ENCODE peak calls at places on chromosome 13, in four cellular contexts. One of them, this sample, is unnamed.

GRCh38 chr13:112877066-112877465 is 91.9 kb upstream of the MCF2L start:
- DNase-seq in activated effector memory CD4-positive, alpha-beta T cell treated with Interleukin-2 at 50 U/mL for 16 hours: no peak
- DNase-seq in bronchial epithelial cell: no peak
- DNase-seq in NCI-H226: no peak
- DNase-seq in this sample: no peak

GRCh38 chr13:74129500-74130144 is 4.6 kb downstream of the KLF12 start:
- DNase-seq in NCI-H226: no peak
- DNase-seq in bronchial epithelial cell: no peak
- DNase-seq in activated effector memory CD4-positive, alpha-beta T cell treated with Interleukin-2 at 50 U/mL for 16 hours: peak
- DNase-seq in this sample: peak

GRCh38 chr13:32737679-32738078 is 151.4 kb downstream of the PDS5B start:
- DNase-seq in activated effector memory CD4-positive, alpha-beta T cell treated with Interleukin-2 at 50 U/mL for 16 hours: no peak
- DNase-seq in NCI-H226: no peak
- DNase-seq in bronchial epithelial cell: no peak
- DNase-seq in this sample: no peak

GRCh38 chr13:33125821-33126570 is 109.8 kb downstream of the KL start:
- DNase-seq in NCI-H226: peak
- DNase-seq in activated effector memory CD4-positive, alpha-beta T cell treated with Interleukin-2 at 50 U/mL for 16 hours: no peak
- DNase-seq in bronchial epithelial cell: peak
- DNase-seq in this sample: no peak

GRCh38 chr13:109157275-109157674 is 527.9 kb downstream of the MYO16 start:
- DNase-seq in bronchial epithelial cell: peak
- DNase-seq in activated effector memory CD4-positive, alpha-beta T cell treated with Interleukin-2 at 50 U/mL for 16 hours: no peak
- DNase-seq in NCI-H226: no peak
- DNase-seq in this sample: no peak

GRCh38 chr13:102724923-102725322 is 30.1 kb upstream of the METTL21C start:
- DNase-seq in activated effector memory CD4-positive, alpha-beta T cell treated with Interleukin-2 at 50 U/mL for 16 hours: no peak
- DNase-seq in bronchial epithelial cell: peak
- DNase-seq in NCI-H226: peak
- DNase-seq in this sample: no peak

GRCh38 chr13:108176685-108177274 is 38.6 kb downstream of the LIG4 start:
- DNase-seq in activated effector memory CD4-positive, alpha-beta T cell treated with Interleukin-2 at 50 U/mL for 16 hours: peak
- DNase-seq in bronchial epithelial cell: peak
- DNase-seq in NCI-H226: no peak
- DNase-seq in this sample: no peak

GRCh38 chr13:109785141-109785891 is 1.1 kb downstream of the IRS2 start:
- DNase-seq in activated effector memory CD4-positive, alpha-beta T cell treated with Interleukin-2 at 50 U/mL for 16 hours: peak
- DNase-seq in bronchial epithelial cell: no peak
- DNase-seq in NCI-H226: peak
- DNase-seq in this sample: no peak

GRCh38 chr13:44259045-44260042 is 114.3 kb upstream of the SERP2 start:
- DNase-seq in activated effector memory CD4-positive, alpha-beta T cell treated with Interleukin-2 at 50 U/mL for 16 hours: peak
- DNase-seq in NCI-H226: peak
- DNase-seq in bronchial epithelial cell: peak
- DNase-seq in this sample: peak

GRCh38 chr13:45519473-45519872 is 54.7 kb downstream of the COG3 start:
- DNase-seq in bronchial epithelial cell: no peak
- DNase-seq in activated effector memory CD4-positive, alpha-beta T cell treated with Interleukin-2 at 50 U/mL for 16 hours: no peak
- DNase-seq in NCI-H226: no peak
- DNase-seq in this sample: no peak

GRCh38 chr13:44199627-44200207 is 173.9 kb upstream of the SERP2 start:
- DNase-seq in activated effector memory CD4-positive, alpha-beta T cell treated with Interleukin-2 at 50 U/mL for 16 hours: no peak
- DNase-seq in bronchial epithelial cell: peak
- DNase-seq in NCI-H226: peak
- DNase-seq in this sample: no peak

GRCh38 chr13:98384739-98385138 is 192.2 kb downstream of the STK24 start:
- DNase-seq in NCI-H226: no peak
- DNase-seq in bronchial epithelial cell: peak
- DNase-seq in activated effector memory CD4-positive, alpha-beta T cell treated with Interleukin-2 at 50 U/mL for 16 hours: no peak
- DNase-seq in this sample: no peak

GRCh38 chr13:41520016-41520698 is 62.8 kb downstream of the RGCC start:
- DNase-seq in activated effector memory CD4-positive, alpha-beta T cell treated with Interleukin-2 at 50 U/mL for 16 hours: no peak
- DNase-seq in bronchial epithelial cell: no peak
- DNase-seq in NCI-H226: no peak
- DNase-seq in this sample: no peak

GRCh38 chr13:65112123-65113075 is 2117.7 kb downstream of the PCDH9 start:
- DNase-seq in bronchial epithelial cell: no peak
- DNase-seq in activated effector memory CD4-positive, alpha-beta T cell treated with Interleukin-2 at 50 U/mL for 16 hours: no peak
- DNase-seq in NCI-H226: peak
- DNase-seq in this sample: no peak

GRCh38 chr13:20197361-20197834 is 4.7 kb upstream of the GJB2 start:
- DNase-seq in activated effector memory CD4-positive, alpha-beta T cell treated with Interleukin-2 at 50 U/mL for 16 hours: no peak
- DNase-seq in NCI-H226: no peak
- DNase-seq in bronchial epithelial cell: peak
- DNase-seq in this sample: no peak

GRCh38 chr13:44280461-44280860 is 93.2 kb upstream of the SERP2 start:
- DNase-seq in NCI-H226: no peak
- DNase-seq in bronchial epithelial cell: peak
- DNase-seq in activated effector memory CD4-positive, alpha-beta T cell treated with Interleukin-2 at 50 U/mL for 16 hours: no peak
- DNase-seq in this sample: no peak

GRCh38 chr13:40494513-40494912 is 171.9 kb downstream of the FOXO1 start:
- DNase-seq in activated effector memory CD4-positive, alpha-beta T cell treated with Interleukin-2 at 50 U/mL for 16 hours: no peak
- DNase-seq in bronchial epithelial cell: no peak
- DNase-seq in NCI-H226: peak
- DNase-seq in this sample: no peak

GRCh38 chr13:94674609-94675348 is 37.6 kb downstream of the SOX21 start:
- DNase-seq in activated effector memory CD4-positive, alpha-beta T cell treated with Interleukin-2 at 50 U/mL for 16 hours: no peak
- DNase-seq in NCI-H226: peak
- DNase-seq in bronchial epithelial cell: peak
- DNase-seq in this sample: no peak

GRCh38 chr13:105272660-105273631 is 1262.5 kb downstream of the EFNB2 start:
- DNase-seq in bronchial epithelial cell: no peak
- DNase-seq in activated effector memory CD4-positive, alpha-beta T cell treated with Interleukin-2 at 50 U/mL for 16 hours: no peak
- DNase-seq in NCI-H226: no peak
- DNase-seq in this sample: no peak

GRCh38 chr13:44364601-44365000 is 9.0 kb upstream of the SERP2 start:
- DNase-seq in NCI-H226: peak
- DNase-seq in activated effector memory CD4-positive, alpha-beta T cell treated with Interleukin-2 at 50 U/mL for 16 hours: no peak
- DNase-seq in bronchial epithelial cell: peak
- DNase-seq in this sample: no peak

GRCh38 chr13:111007209-111007608 is 92.3 kb upstream of the ANKRD10 start:
- DNase-seq in activated effector memory CD4-positive, alpha-beta T cell treated with Interleukin-2 at 50 U/mL for 16 hours: no peak
- DNase-seq in NCI-H226: no peak
- DNase-seq in bronchial epithelial cell: no peak
- DNase-seq in this sample: no peak

GRCh38 chr13:43087960-43088580 is 64.7 kb downstream of the DNAJC15 start:
- DNase-seq in bronchial epithelial cell: peak
- DNase-seq in activated effector memory CD4-positive, alpha-beta T cell treated with Interleukin-2 at 50 U/mL for 16 hours: no peak
- DNase-seq in NCI-H226: peak
- DNase-seq in this sample: no peak

GRCh38 chr13:113170503-113170902 is 12.1 kb downstream of the PROZ start:
- DNase-seq in bronchial epithelial cell: no peak
- DNase-seq in NCI-H226: no peak
- DNase-seq in activated effector memory CD4-positive, alpha-beta T cell treated with Interleukin-2 at 50 U/mL for 16 hours: no peak
- DNase-seq in this sample: no peak

GRCh38 chr13:113532156-113532806 is 41.8 kb upstream of the DCUN1D2 start:
- DNase-seq in bronchial epithelial cell: peak
- DNase-seq in activated effector memory CD4-positive, alpha-beta T cell treated with Interleukin-2 at 50 U/mL for 16 hours: no peak
- DNase-seq in NCI-H226: no peak
- DNase-seq in this sample: no peak

GRCh38 chr13:113114511-113115362 is 7.9 kb upstream of the F10 start:
- DNase-seq in bronchial epithelial cell: no peak
- DNase-seq in activated effector memory CD4-positive, alpha-beta T cell treated with Interleukin-2 at 50 U/mL for 16 hours: no peak
- DNase-seq in NCI-H226: no peak
- DNase-seq in this sample: no peak

GRCh38 chr13:37102896-37103295 is 2.6 kb downstream of the CSNK1A1L start:
- DNase-seq in activated effector memory CD4-positive, alpha-beta T cell treated with Interleukin-2 at 50 U/mL for 16 hours: no peak
- DNase-seq in bronchial epithelial cell: no peak
- DNase-seq in NCI-H226: no peak
- DNase-seq in this sample: no peak

GRCh38 chr13:25806304-25806974 is 245.4 kb downstream of the SHISA2 start:
- DNase-seq in bronchial epithelial cell: peak
- DNase-seq in activated effector memory CD4-positive, alpha-beta T cell treated with Interleukin-2 at 50 U/mL for 16 hours: no peak
- DNase-seq in NCI-H226: no peak
- DNase-seq in this sample: no peak

GRCh38 chr13:110317093-110317492 is 10.0 kb downstream of the COL4A2 start:
- DNase-seq in activated effector memory CD4-positive, alpha-beta T cell treated with Interleukin-2 at 50 U/mL for 16 hours: no peak
- DNase-seq in bronchial epithelial cell: no peak
- DNase-seq in NCI-H226: no peak
- DNase-seq in this sample: no peak

GRCh38 chr13:95497307-95497943 is 55.1 kb upstream of the CLDN10 start:
- DNase-seq in NCI-H226: no peak
- DNase-seq in bronchial epithelial cell: no peak
- DNase-seq in activated effector memory CD4-positive, alpha-beta T cell treated with Interleukin-2 at 50 U/mL for 16 hours: no peak
- DNase-seq in this sample: no peak

GRCh38 chr13:45820106-45820838 is 31.3 kb downstream of the SIAH3 start:
- DNase-seq in NCI-H226: no peak
- DNase-seq in activated effector memory CD4-positive, alpha-beta T cell treated with Interleukin-2 at 50 U/mL for 16 hours: no peak
- DNase-seq in bronchial epithelial cell: no peak
- DNase-seq in this sample: no peak

GRCh38 chr13:46165485-46166220 is 16.3 kb downstream of the LCP1 start:
- DNase-seq in activated effector memory CD4-positive, alpha-beta T cell treated with Interleukin-2 at 50 U/mL for 16 hours: no peak
- DNase-seq in NCI-H226: peak
- DNase-seq in bronchial epithelial cell: no peak
- DNase-seq in this sample: no peak

GRCh38 chr13:31793246-31793645 is 53.9 kb downstream of the RXFP2 start:
- DNase-seq in NCI-H226: no peak
- DNase-seq in bronchial epithelial cell: no peak
- DNase-seq in activated effector memory CD4-positive, alpha-beta T cell treated with Interleukin-2 at 50 U/mL for 16 hours: no peak
- DNase-seq in this sample: no peak

GRCh38 chr13:44739120-44739519 is 163.0 kb upstream of the TSC22D1 start:
- DNase-seq in NCI-H226: no peak
- DNase-seq in bronchial epithelial cell: no peak
- DNase-seq in activated effector memory CD4-positive, alpha-beta T cell treated with Interleukin-2 at 50 U/mL for 16 hours: no peak
- DNase-seq in this sample: no peak

This sample was measured in activated T-helper 2 cell treated with anti-CD3 and anti-CD28 coated beads, Interferon-gamma antibody, Interleukin-2, Interleukin-4, amounts not matched to agents 10 μg/mL and 5 μg/mL and 100 μg/mL, durations not matched to agents 14 hours and 24 hours and 36 hours.